ENCODE peak calls at places on chromosomes 1 and 21, in seven cellular contexts. V is WERI-Rb-1, Y is GM06990, R is left ventricle myocardium inferior, F is esophagus squamous epithelium, P is fibroblast of the aortic adventitia, B is fibroblast of villous mesenchyme. S is an unnamed sample.

GRCh38 chr1:84668185-84668584 is 22.1 kb downstream of the SSX2IP start:
- DNase-seq in V (peak; percentile 24), Y (no peak), R (no peak), F (no peak), P (peak; percentile 51), B (peak; percentile 43), S (no peak)

GRCh38 chr1:199338760-199339159 is 688.8 kb upstream of the NR5A2 start:
- DNase-seq in V (no peak), Y (no peak), R (no peak), F (no peak), P (no peak), B (no peak), S (no peak)

GRCh38 chr1:232628335-232629214 is 1.4 kb downstream of the SIPA1L2 start:
- DNase-seq in V (no peak), Y (no peak), R (no peak), F (no peak), P (peak; percentile 64), B (peak; percentile 44), S (no peak)

GRCh38 chr1:29985376-29985945 is 737.9 kb downstream of the MATN1 start:
- DNase-seq in V (no peak), Y (no peak), R (no peak), F (no peak), P (no peak), B (no peak), S (no peak)

GRCh38 chr1:32893198-32894018 is 7.1 kb downstream of the HPCA start:
- DNase-seq in V (peak; percentile 94), Y (no peak), R (peak; percentile 36), F (no peak), P (no peak), B (peak; percentile 21), S (no peak)

GRCh38 chr1:247966520-247967204 is 1.6 kb downstream of the OR2AK2 start:
- DNase-seq in V (no peak), Y (peak; percentile 33), R (no peak), F (no peak), P (no peak), B (no peak), S (peak; percentile 10)

GRCh38 chr21:37413553-37414291 is 47.1 kb downstream of the DYRK1A start:
- DNase-seq in V (no peak), Y (no peak), R (no peak), F (no peak), P (no peak), B (no peak), S (no peak)

GRCh38 chr1:180973360-180973759 is 49.3 kb downstream of the STX6 start:
- DNase-seq in V (no peak), Y (no peak), R (no peak), F (no peak), P (no peak), B (no peak), S (no peak)

GRCh38 chr1:172588296-172589291 is 55.6 kb downstream of the SUCO start:
- DNase-seq in V (no peak), Y (no peak), R (no peak), F (no peak), P (peak; percentile 84), B (peak; percentile 86), S (peak; percentile 21)
- H3K4me3 ChIP-seq in V (no peak overlapping the region), Y (no peak overlapping the region), R (no peak overlapping the region), F (no peak overlapping the region), P (no peak overlapping the region), B (peak overlapping the region; percentile 12), S (no peak overlapping the region)

DNA sequence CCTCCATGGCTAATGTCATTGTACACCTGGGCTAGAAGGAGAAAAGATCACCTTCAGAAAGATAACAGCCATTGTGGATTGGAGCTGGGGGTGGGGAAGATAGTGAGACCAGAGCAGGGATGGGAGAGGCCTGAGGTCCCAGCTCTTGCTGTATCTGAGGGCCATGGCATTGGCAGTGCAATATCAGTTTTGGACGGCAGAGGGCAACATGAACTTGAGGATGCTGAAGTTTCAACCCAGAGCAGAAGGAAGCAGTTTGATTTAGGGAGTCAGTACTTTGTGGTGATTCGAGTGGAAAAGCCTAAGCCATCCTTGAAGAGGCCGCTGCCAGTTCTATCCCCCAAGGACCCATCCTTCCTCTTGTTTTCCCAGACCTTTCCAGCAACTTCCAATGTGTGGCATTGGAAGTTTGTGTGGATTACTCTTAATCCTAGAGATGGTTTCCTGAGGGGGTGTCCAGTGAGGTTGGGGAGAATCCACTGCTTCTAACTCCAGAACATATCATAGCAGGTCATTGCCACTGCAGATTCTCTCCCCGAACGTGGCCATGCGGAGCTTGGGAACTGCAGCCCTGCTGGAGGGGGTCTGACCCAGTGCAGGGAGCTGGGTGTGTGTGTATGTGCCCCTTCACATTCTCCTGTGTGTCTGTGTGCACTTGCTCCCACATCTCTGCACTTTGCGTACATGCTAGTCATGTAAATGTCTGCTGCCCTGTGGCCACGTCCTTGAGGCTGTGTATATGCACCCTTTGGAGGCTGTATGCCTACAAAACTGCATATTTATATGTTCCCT is 24.1 kb downstream of the SLC26A9 start:
- DNase-seq in V (peak; percentile 96), Y (no peak), R (peak; percentile 84), F (no peak), P (peak; percentile 91), B (peak; percentile 79), S (peak; percentile 45)
- TF ChIP-seq CTCF in V (peak; percentile 100), Y (peak; percentile 80), R (peak; percentile 96), F (peak; percentile 91), P (peak; percentile 95), B (peak; percentile 88), S (peak; percentile 95)

GRCh38 chr1:77282187-77282865 is 507 bp downstream of the AK5 start:
- DNase-seq in V (peak; percentile 36), Y (peak; percentile 18), R (no peak), F (no peak), P (peak; percentile 32), B (peak; percentile 28), S (no peak)
- H3K4me3 ChIP-seq in V (peak overlapping the region; percentile 69), Y (peak overlapping the region; percentile 51), R (peak overlapping the region; percentile 69), F (peak overlapping the region; percentile 25), P (peak overlapping the region; percentile 76), B (peak overlapping the region; percentile 63), S (peak overlapping the region; percentile 29)

DNA sequence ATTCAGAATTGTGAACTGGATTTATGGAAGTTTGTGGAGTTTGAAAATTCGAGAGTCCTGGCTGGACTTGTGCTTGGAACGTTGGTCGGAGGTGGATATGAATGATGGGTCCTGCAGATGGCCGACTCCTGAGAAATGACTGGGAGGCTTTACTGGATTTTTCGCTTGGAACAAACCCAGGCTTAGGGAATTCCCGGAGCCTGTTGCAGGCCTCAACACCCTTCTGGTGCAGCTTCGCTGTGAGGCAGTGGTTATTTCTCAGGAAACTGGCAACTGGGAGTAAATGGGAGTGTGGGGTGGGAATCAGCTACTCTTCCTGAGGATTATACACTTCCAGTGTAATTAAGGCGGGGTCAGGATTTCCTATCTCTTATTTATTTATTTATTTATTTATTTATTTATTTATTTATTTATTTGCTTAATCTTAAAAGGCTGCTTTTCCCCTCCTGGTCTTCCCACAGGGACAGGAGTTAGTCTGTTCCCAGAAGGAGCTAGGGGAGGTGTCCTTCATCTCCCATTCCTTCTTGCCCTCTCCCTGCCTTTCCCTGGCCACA is 21.1 kb downstream of the MAPKAPK2 start:
- DNase-seq in V (peak; percentile 61), Y (no peak), R (no peak), F (no peak), P (peak; percentile 71), B (peak; percentile 43), S (no peak)
- TF ChIP-seq CTCF in V (no peak), Y (no peak), R (no peak), F (no peak), P (no peak), B (no peak), S (no peak)

GRCh38 chr1:36309397-36309796 is 3.2 kb downstream of the SH3D21 start:
- DNase-seq in V (no peak), Y (no peak), R (no peak), F (no peak), P (no peak), B (no peak), S (no peak)
- H3K4me3 ChIP-seq in V (no peak overlapping the region), Y (no peak overlapping the region), R (no peak overlapping the region), F (no peak overlapping the region), P (no peak overlapping the region), B (no peak overlapping the region), S (no peak overlapping the region)